ENCODE peak calls at places on chromosomes 7 and 10, in eight cellular contexts. P is A549, L is BE2C, H is cardiac muscle cell, D is fibroblast of lung, I is spleen, E is gastrocnemius medialis, A is tibial nerve. Q is an unnamed sample.

GRCh38 chr10:12954866-12955265 is 46.6 kb downstream of the CCDC3 start:
- DNase-seq in L (no peak), I (no peak), A (no peak), D (peak; percentile 22), E (no peak), H (no peak), P (no peak), Q (no peak)

GRCh38 chr7:154380771-154381170 is 328.6 kb downstream of the DPP6 start:
- DNase-seq in H (no peak), L (peak; percentile 68), D (no peak), P (no peak), I (no peak), E (no peak), A (no peak), Q (no peak)

GRCh38 chr10:60611291-60611747 is 167.0 kb upstream of the CDK1 start:
- DNase-seq in D (peak; percentile 92), A (no peak), P (peak; percentile 21), L (no peak), I (no peak), E (no peak), H (no peak), Q (no peak)

GRCh38 chr7:135342887-135343286 is 109.2 kb downstream of the STRA8 start:
- DNase-seq in L (peak; percentile 69), H (no peak), D (no peak), P (no peak), E (no peak), A (no peak), I (no peak), Q (no peak)

GRCh38 chr10:68697106-68697505 is 23.9 kb upstream of the CCAR1 start:
- DNase-seq in L (no peak), D (no peak), A (no peak), H (no peak), E (no peak), P (no peak), I (no peak), Q (no peak)

GRCh38 chr10:35643976-35644799 is 2.1 kb upstream of the FZD8 start:
- DNase-seq in E (no peak), D (no peak), A (no peak), P (no peak), L (no peak), H (peak; percentile 15), I (no peak), Q (no peak)

GRCh38 chr7:35253182-35253679 is 669 bp downstream of the TBX20 start:
- DNase-seq in D (no peak), L (no peak), A (no peak), E (no peak), P (peak; percentile 11), H (no peak), I (no peak), Q (no peak)

GRCh38 chr7:135602304-135602703 is 44.6 kb downstream of the NUP205 start:
- DNase-seq in H (no peak), E (no peak), P (no peak), D (peak; percentile 4), A (no peak), I (no peak), L (no peak), Q (no peak)

GRCh38 chr10:44396671-44397191 is 11.8 kb upstream of the CXCL12 start:
- DNase-seq in D (no peak), A (no peak), I (peak; percentile 64), E (no peak), P (no peak), L (no peak), H (no peak), Q (no peak)

GRCh38 chr7:79982151-79982770 is 152.4 kb upstream of the GNAI1 start:
- DNase-seq in A (no peak), L (no peak), E (no peak), P (peak; percentile 5), D (peak; percentile 70), I (no peak), H (no peak), Q (no peak)

GRCh38 chr10:126147866-126148578 is 240.3 kb downstream of the ADAM12 start:
- DNase-seq in P (no peak), L (no peak), I (no peak), A (no peak), H (no peak), E (no peak), D (peak; percentile 91), Q (no peak)

GRCh38 chr7:104643587-104644217 is 315.3 kb downstream of the LHFPL3 start:
- DNase-seq in L (peak; percentile 34), I (no peak), E (no peak), D (peak; percentile 3), P (peak; percentile 9), A (no peak), H (peak; percentile 31), Q (no peak)

GRCh38 chr7:2821842-2822507 is 22.1 kb downstream of the GNA12 start:
- DNase-seq in P (peak; percentile 41), A (no peak), E (no peak), D (peak; percentile 93), H (no peak), L (no peak), I (no peak), Q (no peak)

GRCh38 chr7:155451522-155452239 is 6.2 kb upstream of the EN2 start:
- DNase-seq in H (no peak), A (no peak), I (peak; percentile 36), E (no peak), P (no peak), D (no peak), L (no peak), Q (no peak)

GRCh38 chr7:2729893-2730716 is 42.1 kb downstream of the AMZ1 start:
- DNase-seq in P (no peak), H (no peak), D (peak; percentile 62), I (peak; percentile 66), E (peak; percentile 62), L (no peak), A (no peak), Q (peak; percentile 47)

GRCh38 chr10:43263551-43264323 is 3.1 kb downstream of the RASGEF1A start:
- DNase-seq in A (no peak), H (no peak), P (peak; percentile 30), I (no peak), E (no peak), D (no peak), L (no peak), Q (peak; percentile 53)

GRCh38 chr10:59880976-59881510 is 25.3 kb downstream of the CCDC6 start:
- DNase-seq in L (no peak), H (no peak), D (no peak), P (no peak), A (no peak), E (no peak), I (no peak), Q (no peak)

DNA sequence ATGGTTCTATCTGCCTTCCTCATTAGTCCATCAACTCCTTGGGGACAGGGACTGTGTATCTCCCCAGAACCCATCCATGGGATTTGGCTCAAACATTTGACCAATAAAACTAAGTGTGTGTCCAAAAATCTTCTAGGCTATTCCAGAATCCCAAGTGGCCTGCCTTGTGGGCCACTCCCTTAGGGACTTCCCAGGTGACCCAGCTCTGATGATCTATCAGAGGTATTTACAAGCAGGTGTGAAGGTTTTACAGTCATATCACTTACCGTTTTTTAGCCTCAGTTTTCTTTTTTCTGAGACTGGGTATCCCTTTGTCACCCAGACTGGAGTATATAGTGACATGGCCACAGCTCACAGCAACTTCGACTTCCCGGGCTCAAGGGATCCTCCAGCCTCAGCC is 64.4 kb downstream of the PIP4K2A start:
- DNase-seq in A (no peak), H (no peak), D (no peak), E (no peak), L (no peak), I (no peak), P (no peak), Q (no peak)
- H3K4me3 ChIP-seq in A (no peak overlapping the region), H (no peak overlapping the region), D (no peak overlapping the region), E (no peak overlapping the region), L (no peak overlapping the region), I (no peak overlapping the region), P (no peak overlapping the region), Q (no peak overlapping the region)

GRCh38 chr7:27165089-27165654 is at the start of gene HOXA9:
- DNase-seq in A (peak; percentile 92), D (no peak), H (no peak), P (no peak), I (peak; percentile 87), L (no peak), E (peak; percentile 96), Q (no peak)
- H3K4me1 ChIP-seq in A (no peaks in the 10 kb centered on the region), D (no peaks in the 10 kb centered on the region), H (peaks cover 3% of the 10 kb centered on the region), P (peaks cover 4% of the 10 kb centered on the region), I (peaks cover 90% of the 10 kb centered on the region), L (no peaks in the 10 kb centered on the region), E (peaks cover 48% of the 10 kb centered on the region), Q (peaks cover 7% of the 10 kb centered on the region)

GRCh38 chr10:132699411-132700167 is 86.4 kb downstream of the NKX6-2 start:
- DNase-seq in A (no peak), H (no peak), D (no peak), P (no peak), E (no peak), L (no peak), I (peak; percentile 69), Q (peak; percentile 41)
- H3K4me3 ChIP-seq in A (no peak overlapping the region), H (no peak overlapping the region), D (no peak overlapping the region), P (no peak overlapping the region), E (no peak overlapping the region), L (no peak overlapping the region), I (no peak overlapping the region), Q (no peak overlapping the region)

DNA sequence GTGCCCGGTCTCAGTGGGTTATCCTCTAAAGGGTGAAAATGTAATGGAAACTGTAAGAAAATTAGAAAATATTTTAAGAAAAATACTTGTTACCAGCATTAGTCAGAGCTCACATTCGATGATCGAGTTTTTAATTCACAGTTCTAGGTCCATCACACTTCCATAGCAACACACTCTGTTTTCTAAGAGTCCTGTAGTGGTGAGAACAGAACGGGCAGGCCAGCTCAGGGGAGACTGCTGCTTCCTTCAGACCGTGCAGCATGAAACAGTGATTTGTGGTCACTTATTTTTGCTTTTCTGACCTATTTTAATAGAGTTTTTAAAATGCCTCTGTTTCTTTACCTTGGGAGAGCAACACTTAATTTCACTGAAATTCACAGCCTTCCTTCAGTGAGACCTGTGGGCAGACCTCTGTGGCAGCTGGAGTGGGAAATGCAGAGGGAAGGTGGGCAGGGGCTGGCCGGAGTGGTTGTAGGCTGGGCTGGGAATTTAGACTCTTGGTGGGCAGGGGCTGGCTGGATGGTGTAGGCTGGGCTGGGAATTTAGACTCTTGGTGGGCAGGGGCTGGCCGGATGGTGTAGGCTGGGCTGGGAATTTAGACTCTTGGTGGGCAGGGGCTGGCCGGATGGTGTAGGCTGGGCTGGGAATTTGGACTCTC is 1.5 kb downstream of the SUN1 start:
- DNase-seq in D (peak; percentile 18), P (no peak), H (no peak), A (no peak), I (peak; percentile 48), L (no peak), E (no peak), Q (no peak)
- H3K4me1 ChIP-seq in D (peaks cover 17% of the 10 kb centered on the region), P (peaks cover 36% of the 10 kb centered on the region), H (peaks cover 34% of the 10 kb centered on the region), A (no peaks in the 10 kb centered on the region), I (peaks cover 79% of the 10 kb centered on the region), L (no peaks in the 10 kb centered on the region), E (peaks cover 82% of the 10 kb centered on the region), Q (no peaks in the 10 kb centered on the region)

Q was measured in right lobe of liver.